ENCODE peak calls at places on chromosomes 1 and 21, in four cellular contexts. E, P, O and F are unnamed samples.

GRCh38 chr1:50208296-50208695 is 99.6 kb downstream of the ELAVL4 start:
- DNase-seq in O (no peak), E (no peak), P (no peak), F (no peak)

GRCh38 chr21:21000576-21001175 is 2.5 kb downstream of the NCAM2 start:
- DNase-seq in E (no peak), O (no peak), P (no peak), F (no peak)

GRCh38 chr1:67031121-67031520 is 22.8 kb downstream of the SLC35D1 start:
- DNase-seq in P (no peak), E (no peak), O (no peak), F (no peak)

GRCh38 chr1:150024156-150024555 is 13.6 kb upstream of the OTUD7B start:
- DNase-seq in O (no peak), E (no peak), P (no peak), F (no peak)

GRCh38 chr1:241610056-241610815 is 29.9 kb downstream of the CHML start:
- DNase-seq in O (peak), E (no peak), P (no peak), F (no peak)

GRCh38 chr1:26861889-26862371 is 1.0 kb upstream of the SFN start:
- DNase-seq in O (no peak), P (no peak), E (no peak), F (no peak)

GRCh38 chr1:208557695-208558094 is 313.5 kb upstream of the PLXNA2 start:
- DNase-seq in P (no peak), O (no peak), E (no peak), F (peak)

GRCh38 chr1:20329793-20330542 is 39.3 kb downstream of the VWA5B1 start:
- DNase-seq in E (no peak), O (no peak), P (peak), F (no peak)

GRCh38 chr1:244989813-244990212 is 125.5 kb upstream of the HNRNPU start:
- DNase-seq in O (no peak), E (no peak), P (no peak), F (no peak)

GRCh38 chr1:156625436-156626078 is 6.3 kb downstream of the HAPLN2 start:
- DNase-seq in O (peak), P (peak), E (no peak), F (no peak)

GRCh38 chr1:3064296-3064850 is 4.6 kb upstream of the PRDM16 start:
- DNase-seq in O (peak), E (no peak), P (no peak), F (no peak)

GRCh38 chr21:34302496-34302895 is 61.3 kb upstream of the KCNE2 start:
- DNase-seq in P (no peak), O (no peak), E (no peak), F (no peak)

GRCh38 chr1:24157921-24158481 is 15.1 kb upstream of the IL22RA1 start:
- DNase-seq in E (no peak), P (peak), O (no peak), F (no peak)

GRCh38 chr1:102463328-102463727 is 466.6 kb upstream of the OLFM3 start:
- DNase-seq in O (no peak), P (no peak), E (no peak), F (no peak)

GRCh38 chr1:214864896-214865688 is 217.4 kb upstream of the KCNK2 start:
- DNase-seq in P (no peak), O (no peak), E (no peak), F (no peak)

DNA sequence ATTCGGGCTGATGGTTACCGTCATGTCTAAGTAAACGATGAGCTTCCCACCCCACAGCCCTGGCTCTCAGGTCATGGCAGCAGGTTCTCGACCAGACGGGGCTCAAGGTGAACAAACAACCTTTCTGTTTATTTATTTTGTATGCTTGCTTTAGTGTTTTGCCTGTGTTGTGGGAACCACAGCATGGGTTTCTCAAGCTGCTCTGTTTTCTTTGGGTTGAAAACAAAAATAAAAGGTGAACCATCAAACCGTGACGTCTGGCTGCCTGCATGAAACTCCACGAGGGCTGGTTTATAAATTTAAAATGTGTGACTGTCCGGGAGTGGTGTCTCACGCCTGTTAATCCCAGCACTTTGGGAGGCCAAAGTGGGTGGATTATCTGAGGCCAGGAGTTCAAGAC is 28.0 kb downstream of the TMEM51 start:
- DNase-seq in P (no peak), O (no peak), E (peak), F (no peak)
- H3K27ac ChIP-seq in P (no peak), O (peak), E (no peak), F (no peak)

DNA sequence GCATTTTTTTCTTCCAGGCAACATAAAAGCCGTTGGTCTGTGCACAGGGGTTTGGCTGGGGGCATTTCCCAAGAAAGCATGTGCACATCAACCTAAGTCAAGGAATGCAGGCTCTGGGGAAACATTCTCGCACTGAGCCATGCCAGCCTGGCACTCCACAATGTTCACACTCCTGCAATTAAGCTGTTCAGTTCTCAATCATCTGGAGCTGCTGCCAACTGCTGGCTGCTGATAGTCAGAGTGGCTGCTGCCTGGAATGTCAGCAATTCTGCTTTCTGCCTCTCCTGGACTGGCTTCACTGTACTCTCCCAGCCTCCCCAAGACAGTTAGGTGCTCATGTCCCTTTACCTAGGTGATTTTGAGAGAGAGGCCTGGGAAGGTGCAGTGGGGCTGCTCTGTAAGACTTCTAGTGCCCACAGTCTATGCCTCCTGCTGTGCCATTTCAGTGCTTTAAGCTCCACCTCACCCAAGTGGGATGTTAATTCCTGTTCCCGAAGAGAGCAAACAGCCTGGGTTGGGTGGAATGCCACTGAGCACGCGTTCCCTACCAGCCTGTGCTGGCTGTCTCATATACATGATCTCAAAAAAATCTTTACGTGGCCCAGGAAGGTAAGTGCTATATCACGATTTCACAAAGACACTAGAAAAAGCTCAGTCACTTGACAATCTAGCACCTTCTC is 131.7 kb downstream of the BRINP2 start:
- DNase-seq in O (peak), E (no peak), P (peak), F (peak)
- TF ChIP-seq POLR2AphosphoS5 in O (no peak), E (no peak), P (no peak), F (no peak)

GRCh38 chr1:97901017-97901658 is 19.7 kb downstream of the DPYD start:
- DNase-seq in E (no peak), P (no peak), O (no peak), F (no peak)

GRCh38 chr1:97905141-97905540 is 15.7 kb downstream of the DPYD start:
- DNase-seq in P (no peak), E (no peak), O (no peak), F (no peak)

GRCh38 chr1:97904528-97904927 is 16.3 kb downstream of the DPYD start:
- DNase-seq in P (no peak), O (no peak), E (no peak), F (no peak)

GRCh38 chr1:97902067-97902466 is 18.8 kb downstream of the DPYD start:
- DNase-seq in P (no peak), E (no peak), O (no peak), F (no peak)

GRCh38 chr1:97903626-97904025 is 17.2 kb downstream of the DPYD start:
- DNase-seq in O (no peak), P (no peak), E (no peak), F (no peak)
- H3K4me3 ChIP-seq in O (no peak), P (no peak), E (no peak), F (no peak)

DNA sequence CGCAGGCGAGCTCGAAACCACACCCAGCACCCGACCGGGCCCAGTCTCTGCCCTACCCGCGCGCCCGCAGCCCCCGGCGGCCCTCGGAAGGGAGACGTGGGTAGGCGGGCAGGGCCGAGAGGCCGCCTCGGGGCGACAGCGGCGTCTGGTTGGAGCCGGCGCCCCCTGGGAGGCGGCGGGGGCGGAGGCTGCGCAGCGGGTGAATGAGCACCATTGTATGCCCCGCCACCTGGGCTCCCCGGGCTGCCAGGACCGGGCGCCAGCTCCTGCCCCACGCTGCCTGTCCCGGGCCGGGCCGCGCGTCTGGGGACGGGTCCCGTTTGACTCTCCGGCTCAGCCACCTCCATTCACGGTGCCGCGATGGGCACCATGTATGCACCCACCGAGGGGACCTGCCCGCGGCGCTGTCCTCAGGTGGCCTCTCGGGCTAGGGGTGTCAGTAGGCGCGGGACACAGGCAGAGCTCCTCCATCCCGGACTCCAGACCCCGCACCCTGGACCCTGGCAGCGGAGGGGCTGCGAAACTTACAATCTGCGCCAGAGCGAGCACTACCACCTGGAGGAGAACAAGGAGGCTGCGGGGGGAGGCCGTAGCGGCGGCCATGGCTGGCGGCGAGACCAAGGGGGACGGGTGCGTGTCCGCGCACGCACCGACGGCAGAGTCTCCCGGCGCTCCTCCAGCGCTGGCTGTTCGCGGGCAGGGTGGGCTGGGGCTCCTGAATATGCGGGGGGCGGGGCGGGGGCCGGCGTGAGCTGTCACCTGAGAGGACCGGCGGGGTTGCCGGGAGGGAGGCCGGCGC is at the start of gene COL9A2:
- DNase-seq in P (peak), E (no peak), O (peak), F (no peak)
- H3K27ac ChIP-seq in P (no peak), E (no peak), O (peak), F (no peak)